ENCODE peak calls at places on chromosomes 7 and 10, in five cellular contexts. T, Q, E, Z and K are unnamed samples.

GRCh38 chr7:107809179-107809578 is 6.2 kb upstream of the SLC26A3 start:
- DNase-seq in T (no peak), Q (no peak), E (no peak), Z (no peak), K (no peak)

GRCh38 chr10:132400547-132401151 is 3.6 kb downstream of the PWWP2B start:
- DNase-seq in T (no peak), Q (peak), E (no peak), Z (no peak), K (no peak)

GRCh38 chr7:126574276-126574675 is 678.5 kb downstream of the GRM8 start:
- DNase-seq in T (peak), Q (no peak), E (no peak), Z (no peak), K (no peak)

GRCh38 chr7:158655931-158656441 is 48.6 kb downstream of the NCAPG2 start:
- DNase-seq in T (peak), Q (no peak), E (no peak), Z (peak), K (no peak)

GRCh38 chr7:151347200-151347599 is 5.6 kb downstream of the NUB1 start:
- DNase-seq in T (no peak), Q (no peak), E (no peak), Z (no peak), K (no peak)

GRCh38 chr7:76428868-76429805 is 4.4 kb downstream of the ZP3 start:
- DNase-seq in T (peak), Q (no peak), E (no peak), Z (no peak), K (no peak)

GRCh38 chr7:6637544-6638229 is 569 bp downstream of the ZNF316 start:
- DNase-seq in T (no peak), Q (peak), E (no peak), Z (peak), K (no peak)

GRCh38 chr10:17001297-17001744 is 128.3 kb downstream of the CUBN start:
- DNase-seq in T (peak), Q (peak), E (no peak), Z (no peak), K (no peak)

GRCh38 chr7:43113622-43114450 is 1.4 kb downstream of the HECW1 start:
- DNase-seq in T (no peak), Q (no peak), E (no peak), Z (peak), K (no peak)

GRCh38 chr7:24965831-24966708 is 13.9 kb downstream of the OSBPL3 start:
- DNase-seq in T (peak), Q (peak), E (no peak), Z (peak), K (no peak)

GRCh38 chr7:17236161-17236560 is 62.3 kb upstream of the AHR start:
- DNase-seq in T (no peak), Q (no peak), E (no peak), Z (no peak), K (no peak)

GRCh38 chr7:128831994-128832879 is 2.0 kb downstream of the FLNC start:
- DNase-seq in T (no peak), Q (peak), E (no peak), Z (peak), K (no peak)

GRCh38 chr7:92691578-92691977 is 101.4 kb upstream of the FAM133B start:
- DNase-seq in T (peak), Q (no peak), E (no peak), Z (peak), K (no peak)

GRCh38 chr10:109987413-109987812 is 20.4 kb upstream of the ADD3 start:
- DNase-seq in T (peak), Q (no peak), E (no peak), Z (no peak), K (no peak)

GRCh38 chr10:15353471-15353870 is 17.6 kb downstream of the FAM171A1 start:
- DNase-seq in T (no peak), Q (no peak), E (no peak), Z (no peak), K (no peak)

GRCh38 chr7:105388373-105389089 is at the start of gene SRPK2:
- DNase-seq in T (no peak), Q (peak), E (no peak), Z (peak), K (no peak)

GRCh38 chr7:92729172-92729571 is 107.2 kb downstream of the CDK6 start:
- DNase-seq in T (no peak), Q (no peak), E (no peak), Z (no peak), K (no peak)

DNA sequence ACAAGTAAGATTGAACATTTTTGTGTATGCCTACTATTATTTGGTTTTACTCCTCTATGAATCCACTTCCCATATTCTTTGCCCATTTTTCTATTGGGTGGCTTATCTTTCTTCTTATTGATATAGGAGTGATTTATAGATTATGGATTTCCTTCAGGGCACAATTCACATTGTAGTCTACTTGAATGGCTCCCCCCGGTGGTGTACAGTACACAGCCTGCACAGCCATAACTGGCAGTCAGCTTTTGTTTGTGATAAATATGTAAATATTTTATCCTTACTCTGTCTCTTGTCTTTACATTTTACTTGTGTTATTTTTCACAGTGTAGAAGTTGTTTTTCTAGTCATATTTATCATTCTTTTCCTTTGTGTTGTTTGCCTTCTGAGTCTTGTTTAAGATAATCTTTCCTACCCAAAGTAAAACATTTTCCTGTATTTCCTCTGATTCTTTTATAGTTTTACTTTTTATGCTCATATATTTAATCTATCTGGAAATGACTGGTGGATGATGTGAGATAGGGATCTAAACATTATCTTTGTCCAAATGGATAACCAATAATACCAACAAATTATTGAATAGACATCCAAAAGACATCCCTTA is 23.9 kb upstream of the CALD1 start:
- DNase-seq in T (no peak), Q (peak), E (no peak), Z (peak), K (no peak)
- TF ChIP-seq CTCF in T (peak), Q (peak), E (peak), Z (peak), K (peak)

GRCh38 chr10:124249812-124250432 is 156.5 kb upstream of the CHST15 start:
- DNase-seq in T (peak), Q (no peak), E (no peak), Z (peak), K (no peak)
- TF ChIP-seq CTCF in T (peak), Q (no peak), E (peak), Z (no peak), K (no peak)

DNA sequence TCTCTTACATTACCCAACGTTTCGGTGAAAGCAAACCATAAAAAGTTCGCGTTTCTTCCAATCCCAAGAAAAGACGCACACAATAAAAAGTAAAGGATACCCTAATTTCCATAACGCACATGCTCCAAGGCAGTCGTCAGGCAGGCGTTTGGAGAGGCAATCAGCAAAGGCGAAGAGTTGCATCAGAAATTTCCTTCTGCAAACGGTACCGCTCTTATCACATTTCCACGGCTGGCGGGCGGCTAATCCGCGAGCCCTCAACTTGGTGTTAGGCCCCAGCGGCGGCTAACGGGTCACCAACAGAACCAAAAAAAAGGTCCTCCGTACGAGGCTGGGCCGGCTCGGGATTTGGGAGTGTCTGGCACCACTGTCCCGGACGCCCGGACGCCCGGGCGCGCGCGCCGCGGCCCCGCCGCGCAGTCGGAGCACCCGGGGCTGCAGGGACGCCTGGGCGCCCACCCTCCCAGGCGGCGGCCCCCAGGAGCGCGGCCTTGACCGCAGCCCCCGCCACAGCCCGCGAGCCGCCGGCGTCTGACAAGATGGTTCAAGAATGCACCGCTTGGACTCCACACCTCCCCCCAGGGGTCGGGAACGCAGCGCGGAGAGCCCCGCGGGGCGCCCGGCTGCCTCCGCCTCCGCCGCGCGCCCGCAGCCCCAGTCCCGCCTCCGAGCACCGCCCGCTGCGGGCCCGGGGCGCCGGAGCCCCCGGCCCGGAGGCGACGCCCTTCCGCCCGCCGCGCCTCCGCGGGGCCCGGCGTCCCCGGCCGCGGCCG is 9.8 kb upstream of the GRB10 start:
- DNase-seq in T (peak), Q (no peak), E (no peak), Z (peak), K (no peak)
- TF ChIP-seq CTCF in T (peak), Q (no peak), E (no peak), Z (no peak), K (no peak)

GRCh38 chr7:124843336-124843735 is 77.7 kb upstream of the GPR37 start:
- DNase-seq in T (no peak), Q (no peak), E (no peak), Z (no peak), K (no peak)

GRCh38 chr7:124839687-124840086 is 74.1 kb upstream of the GPR37 start:
- DNase-seq in T (no peak), Q (no peak), E (no peak), Z (no peak), K (no peak)

GRCh38 chr7:124840435-124840834 is 74.8 kb upstream of the GPR37 start:
- DNase-seq in T (no peak), Q (no peak), E (no peak), Z (no peak), K (no peak)
- TF ChIP-seq CTCF in T (no peak), Q (no peak), E (no peak), Z (no peak), K (no peak)

GRCh38 chr10:78290131-78290750 is 256.6 kb downstream of the RPS24 start:
- DNase-seq in T (no peak), Q (no peak), E (no peak), Z (no peak), K (no peak)
- TF ChIP-seq CTCF in T (no peak), Q (no peak), E (no peak), Z (no peak), K (no peak)

GRCh38 chr7:12518920-12519681 is 51.4 kb upstream of the SCIN start:
- DNase-seq in T (peak), Q (no peak), E (no peak), Z (no peak), K (no peak)
- TF ChIP-seq CTCF in T (peak), Q (no peak), E (peak), Z (peak), K (no peak)

GRCh38 chr10:100081075-100082001 is at the start of gene CPN1:
- DNase-seq in T (no peak), Q (no peak), E (no peak), Z (no peak), K (no peak)

GRCh38 chr10:100075426-100076220 is 6.0 kb downstream of the CPN1 start:
- DNase-seq in T (no peak), Q (no peak), E (no peak), Z (no peak), K (no peak)

GRCh38 chr10:100072514-100072913 is 9.2 kb downstream of the CPN1 start:
- DNase-seq in T (no peak), Q (no peak), E (no peak), Z (no peak), K (no peak)

GRCh38 chr10:100076750-100077149 is 4.9 kb downstream of the CPN1 start:
- DNase-seq in T (no peak), Q (no peak), E (no peak), Z (no peak), K (no peak)
- TF ChIP-seq CTCF in T (no peak), Q (no peak), E (no peak), Z (no peak), K (no peak)

DNA sequence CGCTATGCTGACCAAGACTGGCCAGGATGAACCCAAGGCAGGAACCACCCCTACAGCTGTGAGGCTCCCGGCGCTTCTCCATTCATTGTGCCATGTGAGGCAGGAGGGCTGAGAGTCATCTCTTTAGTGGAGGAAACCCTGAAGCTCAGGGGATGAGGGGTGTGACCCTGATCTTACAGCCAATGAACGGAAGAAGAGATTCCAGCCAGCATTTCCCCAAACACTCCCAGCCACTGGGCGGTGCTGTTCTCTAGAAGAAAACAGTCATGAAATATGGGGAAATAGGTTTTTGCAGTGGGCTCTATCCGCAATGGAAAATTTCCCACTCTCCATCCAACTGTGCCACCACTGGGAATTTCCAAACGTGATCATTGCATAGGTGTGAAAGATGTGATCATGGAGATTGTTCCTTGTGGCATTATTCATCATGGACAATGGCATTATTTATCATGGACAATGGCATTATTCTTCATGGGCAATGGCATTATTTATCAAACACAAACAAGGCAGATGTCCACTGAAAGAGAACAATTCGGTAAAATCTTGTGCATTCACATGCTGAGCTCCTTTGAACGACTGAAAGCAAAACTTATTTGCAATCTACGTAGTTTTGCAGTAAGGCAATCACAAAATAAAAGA is 14.0 kb upstream of the SLC18A2 start:
- DNase-seq in T (peak), Q (no peak), E (no peak), Z (peak), K (no peak)
- TF ChIP-seq CTCF in T (peak), Q (no peak), E (peak), Z (peak), K (no peak)

GRCh38 chr7:70585071-70585470 is 546.9 kb upstream of the GALNT17 start:
- DNase-seq in T (no peak), Q (no peak), E (no peak), Z (peak), K (no peak)
- TF ChIP-seq CTCF in T (peak), Q (no peak), E (no peak), Z (no peak), K (no peak)